ENCODE peak calls at places on chromosome 22, in seven cellular contexts. G is tibial nerve, X is Peyer's patch, Z is adrenal gland, V is esophagus squamous epithelium, H is HCT116, B is body of pancreas. A is an unnamed sample.

GRCh38 chr22:29195118-29195963 is 10.4 kb upstream of the EMID1 start:
- DNase-seq in V (no peak), H (no peak), G (no peak), Z (peak; percentile 22), X (no peak), B (no peak), A (no peak)

GRCh38 chr22:44583076-44583760 is 85.2 kb upstream of the RTL6 start:
- DNase-seq in B (no peak), H (no peak), V (no peak), X (peak; percentile 18), G (no peak), Z (peak; percentile 14), A (no peak)

GRCh38 chr22:44299124-44299523 is 13.6 kb downstream of the SHISAL1 start:
- DNase-seq in G (no peak), B (no peak), X (no peak), H (no peak), V (no peak), Z (peak; percentile 12), A (no peak)

GRCh38 chr22:43477966-43478365 is 66.2 kb downstream of the MPPED1 start:
- DNase-seq in X (no peak), G (no peak), Z (no peak), B (no peak), V (no peak), H (no peak), A (no peak)

GRCh38 chr22:46103664-46104063 is 46.7 kb upstream of the PPARA start:
- DNase-seq in V (no peak), G (no peak), X (no peak), Z (no peak), H (no peak), B (no peak), A (no peak)

GRCh38 chr22:27835446-27835845 is 33.9 kb upstream of the MN1 start:
- DNase-seq in X (no peak), Z (no peak), G (no peak), B (no peak), H (no peak), V (no peak), A (no peak)

GRCh38 chr22:43925433-43926348 is 2.1 kb downstream of the PNPLA3 start:
- DNase-seq in Z (no peak), G (no peak), B (no peak), V (no peak), X (peak; percentile 62), H (no peak), A (no peak)

GRCh38 chr22:48753752-48754517 is 1073.7 kb downstream of the BRD1 start:
- DNase-seq in G (no peak), B (no peak), Z (no peak), H (no peak), X (no peak), V (no peak), A (no peak)

GRCh38 chr22:20422271-20422958 is 15.2 kb downstream of the SCARF2 start:
- DNase-seq in X (no peak), Z (no peak), H (no peak), G (no peak), V (no peak), B (no peak), A (no peak)

GRCh38 chr22:36286096-36286957 is 33.4 kb downstream of the APOL1 start:
- DNase-seq in X (peak; percentile 83), V (no peak), H (peak; percentile 18), G (peak; percentile 75), B (peak; percentile 70), Z (peak; percentile 90), A (peak; percentile 50)

GRCh38 chr22:44465563-44465962 is 32.5 kb downstream of the RTL6 start:
- DNase-seq in X (no peak), B (no peak), G (no peak), Z (no peak), H (no peak), V (no peak), A (no peak)

GRCh38 chr22:18056161-18056666 is 21.6 kb upstream of the PEX26 start:
- DNase-seq in V (no peak), X (peak; percentile 77), G (no peak), B (peak; percentile 27), H (no peak), Z (peak; percentile 73), A (no peak)

GRCh38 chr22:45673482-45674175 is 2.0 kb downstream of the ATXN10 start:
- DNase-seq in V (no peak), G (no peak), H (no peak), Z (no peak), X (no peak), B (no peak), A (no peak)

GRCh38 chr22:24066260-24066659 is 55.2 kb downstream of the CABIN1 start:
- DNase-seq in Z (peak; percentile 53), G (no peak), X (no peak), V (no peak), B (no peak), H (no peak), A (peak; percentile 86)

GRCh38 chr22:44524806-44525205 is 26.8 kb upstream of the RTL6 start:
- DNase-seq in X (no peak), Z (no peak), B (no peak), G (no peak), H (no peak), V (no peak), A (no peak)

DNA sequence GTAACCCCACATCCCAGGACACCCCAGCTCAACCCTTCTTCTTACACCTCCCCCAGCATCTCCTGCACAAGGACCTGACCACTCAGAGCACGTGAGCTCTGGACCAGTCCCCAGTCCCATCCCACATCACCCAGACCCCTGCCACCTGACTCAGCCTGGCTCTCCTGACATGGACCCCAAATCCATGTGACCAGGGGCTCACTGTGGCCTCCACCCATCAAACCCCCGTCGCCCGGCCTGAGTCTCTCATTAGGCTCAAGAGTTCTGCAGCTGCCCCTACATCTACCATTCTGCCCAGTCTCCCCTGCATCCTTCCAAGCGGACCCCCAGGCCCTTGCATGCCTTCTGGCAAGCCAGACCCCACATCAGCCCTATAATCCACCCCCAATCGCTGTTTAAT is 1.9 kb upstream of the LIF start:
- DNase-seq in V (no peak), X (no peak), B (no peak), G (no peak), Z (no peak), H (no peak), A (no peak)
- TF ChIP-seq POLR2A in V (no peak), X (no peak), B (no peak), G (no peak), Z (no peak), H (no peak), A (no peak)

GRCh38 chr22:50314081-50314454 is 6.6 kb upstream of the PLXNB2 start:
- DNase-seq in B (no peak), Z (no peak), G (no peak), V (no peak), H (no peak), X (no peak), A (no peak)
- H3K27ac ChIP-seq in B (no peak overlapping the region), Z (peak overlapping the region; percentile 53), G (peak overlapping the region; percentile 78), V (no peak overlapping the region), H (no peak overlapping the region), X (peak overlapping the region; percentile 89), A (no peak overlapping the region)

GRCh38 chr22:47334596-47334995 is 572.1 kb downstream of the TBC1D22A start:
- DNase-seq in Z (no peak), V (no peak), B (no peak), X (no peak), G (no peak), H (no peak), A (no peak)

GRCh38 chr22:47335460-47335859 is 573.0 kb downstream of the TBC1D22A start:
- DNase-seq in X (no peak), V (no peak), G (no peak), B (no peak), Z (no peak), H (no peak), A (no peak)

GRCh38 chr22:47335958-47336357 is 573.5 kb downstream of the TBC1D22A start:
- DNase-seq in Z (no peak), G (no peak), V (no peak), B (no peak), X (no peak), H (no peak), A (no peak)

GRCh38 chr22:47333625-47334024 is 571.2 kb downstream of the TBC1D22A start:
- DNase-seq in B (no peak), H (peak; percentile 56), Z (no peak), X (no peak), G (no peak), V (no peak), A (no peak)

DNA sequence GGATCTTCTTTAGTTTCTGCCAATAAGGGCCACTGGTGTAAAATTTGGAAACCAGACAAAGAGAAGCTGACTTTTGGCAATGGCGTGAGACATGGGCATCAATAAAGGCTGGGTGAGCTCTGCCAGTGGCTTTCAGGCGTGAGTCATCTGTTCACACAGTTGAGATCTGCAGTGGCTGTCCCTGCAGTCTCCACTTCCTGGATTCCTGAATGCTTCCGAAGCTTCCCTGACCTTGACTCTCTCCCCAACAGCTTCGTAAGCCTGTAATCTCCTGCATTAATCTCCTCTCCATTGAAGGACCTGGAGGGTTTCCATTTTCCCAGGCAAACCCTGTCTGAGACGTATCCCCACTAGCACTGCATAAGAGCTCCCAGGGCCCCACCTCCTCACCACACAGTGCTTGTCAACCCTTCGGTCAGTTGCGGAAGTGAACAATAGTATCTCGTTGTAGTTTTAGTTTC is 574.7 kb downstream of the TBC1D22A start:
- DNase-seq in G (no peak), Z (peak; percentile 73), V (no peak), H (peak; percentile 76), B (no peak), X (no peak), A (no peak)
- H3K4me3 ChIP-seq in G (no peak overlapping the region), Z (no peak overlapping the region), V (peak overlapping the region; percentile 38), H (peak overlapping the region; percentile 21), B (no peak overlapping the region), X (no peak overlapping the region), A (no peak overlapping the region)

GRCh38 chr22:39946571-39947407 is 13.4 kb upstream of the TMA7B start:
- DNase-seq in B (peak; percentile 29), X (no peak), G (no peak), H (no peak), Z (no peak), V (no peak), A (peak; percentile 34)

GRCh38 chr22:39941661-39942060 is 18.5 kb upstream of the TMA7B start:
- DNase-seq in H (no peak), V (no peak), B (no peak), X (no peak), Z (no peak), G (no peak), A (no peak)

GRCh38 chr22:39943366-39943765 is 16.8 kb upstream of the TMA7B start:
- DNase-seq in H (no peak), B (no peak), X (no peak), Z (no peak), V (no peak), G (no peak), A (no peak)

GRCh38 chr22:39942433-39943213 is 17.6 kb upstream of the TMA7B start:
- DNase-seq in X (no peak), H (no peak), B (no peak), V (no peak), G (no peak), Z (no peak), A (no peak)

DNA sequence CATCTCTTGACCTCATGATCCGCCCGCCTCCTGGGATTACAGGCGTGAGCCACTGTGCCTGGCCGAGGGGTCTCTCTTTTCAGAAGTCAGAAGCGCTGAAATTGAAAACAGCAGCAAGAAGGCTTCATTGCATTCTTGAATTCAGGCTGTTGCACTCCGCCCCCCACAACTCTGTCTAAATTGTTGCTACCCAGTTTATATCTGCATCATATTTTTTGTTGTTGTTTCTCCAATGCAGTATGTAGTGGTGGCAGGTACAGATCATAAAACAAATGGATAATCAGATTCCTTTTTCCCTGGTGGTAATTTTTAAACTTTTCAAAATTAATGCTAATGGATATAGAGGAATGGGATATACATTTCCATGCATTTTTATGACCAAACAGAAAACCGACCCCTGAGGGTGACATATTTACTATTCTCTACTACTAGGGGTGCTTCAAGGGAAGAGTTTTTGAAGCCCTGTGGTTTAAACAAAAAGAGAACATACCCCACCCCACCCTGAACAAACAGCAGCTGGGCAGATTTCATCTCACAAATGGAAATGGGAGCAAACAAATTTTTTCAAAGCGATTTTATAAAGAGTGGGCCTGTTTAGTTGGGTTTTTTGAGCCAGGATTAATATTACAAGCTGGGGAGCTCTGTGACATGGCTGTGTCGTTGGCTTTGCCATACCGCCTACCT is 16.1 kb upstream of the TMA7B start:
- DNase-seq in G (no peak), B (no peak), X (no peak), H (no peak), V (no peak), Z (no peak), A (no peak)
- TF ChIP-seq POLR2A in G (no peak), B (no peak), X (no peak), H (no peak), V (no peak), Z (no peak), A (no peak)